ENCODE peak calls at places on chromosomes 2 and 18, in five cellular contexts. S is IMR-90, E is H1, Q is neuronal stem cell, V is mesenchymal stem cell. X is an unnamed sample.

GRCh38 chr2:176854062-176854461 is 358.5 kb upstream of the HNRNPA3 start:
- DNase-seq in E (no peak), V (no peak), Q (no peak), S (no peak), X (no peak)

GRCh38 chr2:28661589-28662001 is 90.0 kb upstream of the PPP1CB start:
- DNase-seq in E (no peak), V (peak), S (peak), Q (no peak), X (no peak)

GRCh38 chr2:10934979-10935350 is 23.2 kb downstream of the KCNF1 start:
- DNase-seq in E (no peak), Q (no peak), S (no peak), V (no peak), X (no peak)

GRCh38 chr18:71249791-71250190 is 960.9 kb downstream of the SOCS6 start:
- DNase-seq in S (no peak), V (no peak), Q (no peak), E (no peak), X (no peak)

GRCh38 chr2:112182581-112183034 is 44.4 kb downstream of the FBLN7 start:
- DNase-seq in E (no peak), Q (no peak), V (no peak), S (no peak), X (no peak)

GRCh38 chr2:70426341-70426740 is 124.5 kb upstream of the FAM136A start:
- DNase-seq in V (no peak), E (no peak), S (no peak), Q (no peak), X (no peak)

GRCh38 chr18:79604205-79604912 is 75.2 kb upstream of the CTDP1 start:
- DNase-seq in E (no peak), Q (no peak), S (no peak), V (no peak), X (no peak)

GRCh38 chr2:188909036-188909435 is 65.1 kb upstream of the COL3A1 start:
- DNase-seq in Q (no peak), V (peak), E (no peak), S (peak), X (no peak)

GRCh38 chr2:235879116-235879515 is 289.1 kb downstream of the GBX2 start:
- DNase-seq in S (no peak), E (no peak), Q (no peak), V (no peak), X (no peak)

DNA sequence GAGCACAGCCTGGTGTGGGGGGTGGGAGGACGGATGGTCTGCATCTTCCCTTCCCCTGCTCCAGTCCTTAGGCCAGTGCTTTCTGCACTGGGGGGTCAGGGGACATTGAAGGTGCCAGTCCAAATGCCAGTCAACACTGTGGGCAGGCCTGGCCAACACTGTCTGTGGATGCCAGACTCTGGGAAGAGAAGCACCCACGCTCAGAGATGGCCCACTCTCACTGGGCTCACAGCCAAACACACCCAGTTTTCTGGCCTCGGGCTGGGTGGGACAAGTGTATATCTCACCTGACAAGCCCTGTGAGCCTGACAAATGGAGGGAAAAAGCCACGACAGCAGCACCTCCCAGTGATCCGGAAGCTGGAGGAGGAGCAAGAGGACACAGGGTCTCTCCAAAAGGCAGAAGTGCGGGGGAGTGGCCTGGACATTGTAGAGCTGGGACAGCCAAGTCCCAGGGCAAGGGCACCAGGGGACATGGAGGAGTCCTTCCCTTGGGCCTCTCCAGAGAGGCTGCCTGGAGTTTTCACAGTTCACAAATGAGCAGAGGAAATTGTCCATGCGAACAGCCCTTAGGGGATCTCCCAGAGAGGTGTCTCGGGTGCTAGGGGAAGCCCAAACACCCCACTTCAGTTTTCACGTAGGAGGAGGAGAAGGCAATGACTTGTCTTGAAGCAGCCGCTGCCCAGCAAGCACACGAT is 79.3 kb downstream of the SDC1 start:
- DNase-seq in Q (no peak), V (no peak), S (no peak), E (no peak), X (no peak)
- H4K91ac ChIP-seq in Q (no peak), V (no peak), S (no peak), E (no peak), X (no peak)

GRCh38 chr2:172248381-172249173 is 145.9 kb upstream of the DLX2 start:
- DNase-seq in V (no peak), E (no peak), S (peak), Q (no peak), X (no peak)
- H4K8ac ChIP-seq in V (no peak), E (no peak), S (peak), Q (no peak), X (no peak)

GRCh38 chr2:241359481-241360045 is 3.5 kb downstream of the FARP2 start:
- DNase-seq in V (no peak), E (no peak), Q (no peak), S (no peak), X (no peak)

GRCh38 chr2:241355983-241356870 is at the start of gene FARP2:
- DNase-seq in E (peak), V (peak), Q (peak), S (peak), X (peak)

GRCh38 chr2:241356871-241357260 is 781 bp downstream of the FARP2 start:
- DNase-seq in V (peak), S (no peak), Q (no peak), E (no peak), X (no peak)

GRCh38 chr2:241358470-241358869 is 2.4 kb downstream of the FARP2 start:
- DNase-seq in V (no peak), S (no peak), E (no peak), Q (no peak), X (no peak)

GRCh38 chr2:241357531-241357930 is 1.4 kb downstream of the FARP2 start:
- DNase-seq in V (no peak), E (no peak), S (no peak), Q (no peak), X (no peak)
- H3K27ac ChIP-seq in V (no peak), E (no peak), S (no peak), Q (no peak), X (no peak)

DNA sequence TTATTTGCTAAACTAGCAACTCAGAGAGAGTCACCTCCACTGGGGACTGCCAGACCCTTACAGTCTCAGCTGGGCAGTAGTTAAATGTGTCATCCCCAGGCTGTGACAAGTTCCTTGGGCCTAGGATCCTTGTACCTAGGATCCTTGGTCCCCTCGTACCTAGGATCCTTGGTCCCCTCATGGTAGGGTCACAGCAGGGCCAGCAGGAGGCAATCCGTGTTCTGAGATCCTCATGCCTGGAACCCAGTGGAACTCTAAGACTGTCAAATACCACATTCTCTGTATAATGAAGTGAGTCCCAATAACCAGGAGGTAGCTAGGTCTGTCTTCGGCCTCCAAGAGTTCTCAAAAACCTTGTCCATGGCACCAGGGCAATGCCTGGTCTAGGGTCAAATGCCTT is 60.8 kb downstream of the LYPD6B start:
- DNase-seq in V (no peak), Q (no peak), E (no peak), S (no peak), X (no peak)
- H4K91ac ChIP-seq in V (peak), Q (no peak), E (no peak), S (no peak), X (no peak)

GRCh38 chr18:54224379-54225014 is at the start of gene MBD2:
- DNase-seq in E (peak), S (peak), V (peak), Q (peak), X (peak)
- H4K8ac ChIP-seq in E (peak), S (peak), V (peak), Q (no peak), X (no peak)

DNA sequence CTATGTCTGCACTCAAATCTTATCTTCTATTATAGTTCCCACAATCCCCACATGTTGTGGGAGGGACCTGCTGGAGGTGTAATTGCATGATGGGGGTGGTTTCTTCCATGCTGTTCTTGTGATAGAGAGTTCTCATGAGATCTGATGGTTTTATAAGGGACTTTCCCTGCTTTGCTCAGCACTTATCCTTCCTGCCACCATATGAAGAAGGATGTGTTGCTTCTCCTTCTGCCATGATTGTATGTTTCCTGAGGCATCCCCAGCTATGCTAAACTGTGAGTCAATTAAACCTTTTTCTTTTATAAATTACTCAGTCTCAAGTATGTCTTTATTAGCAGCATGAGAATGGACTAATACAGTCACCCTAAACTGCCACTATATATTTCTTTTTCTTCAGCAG is 79.1 kb downstream of the SH3YL1 start:
- DNase-seq in E (no peak), Q (no peak), V (no peak), S (no peak), X (no peak)
- H3K27ac ChIP-seq in E (no peak), Q (no peak), V (no peak), S (no peak), X (no peak)

GRCh38 chr2:215904101-215904500 is 109.2 kb downstream of the MREG start:
- DNase-seq in S (peak), E (no peak), Q (no peak), V (peak), X (no peak)
- H4K91ac ChIP-seq in S (no peak), E (no peak), Q (no peak), V (no peak), X (no peak)

DNA sequence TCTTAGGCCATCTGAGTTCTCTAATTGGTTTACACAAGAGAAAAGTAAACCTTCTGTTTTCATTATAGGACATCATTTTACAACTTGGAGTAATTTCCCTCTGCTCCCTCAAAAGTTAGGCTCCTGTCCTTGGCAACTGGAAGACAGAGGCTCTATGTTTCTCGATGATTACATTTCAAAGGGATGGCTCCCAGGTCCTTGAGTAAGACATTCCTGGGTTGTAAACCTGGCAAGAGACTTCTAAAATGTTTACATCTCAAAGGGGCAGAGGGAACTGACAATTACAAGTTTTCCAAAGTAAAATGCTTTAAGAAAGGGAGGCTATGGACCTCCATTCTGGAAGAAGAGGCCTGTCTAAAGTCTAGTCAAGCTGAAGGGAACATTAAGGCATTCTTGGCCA is 268.3 kb upstream of the REG3G start:
- DNase-seq in Q (no peak), E (no peak), S (no peak), V (no peak), X (no peak)
- H4K8ac ChIP-seq in Q (no peak), E (no peak), S (no peak), V (no peak), X (no peak)

GRCh38 chr2:127456960-127457359 is 38.7 kb downstream of the PROC start:
- DNase-seq in S (no peak), V (no peak), Q (no peak), E (no peak), X (no peak)

GRCh38 chr2:127453013-127453391 is 34.8 kb downstream of the PROC start:
- DNase-seq in E (no peak), S (no peak), Q (no peak), V (no peak), X (no peak)

GRCh38 chr2:127455566-127456493 is 37.6 kb downstream of the PROC start:
- DNase-seq in V (no peak), S (no peak), Q (no peak), E (no peak), X (peak)

GRCh38 chr2:127453392-127454171 is 35.4 kb downstream of the PROC start:
- DNase-seq in V (peak), E (peak), Q (no peak), S (no peak), X (peak)

GRCh38 chr2:127454595-127455565 is 36.7 kb downstream of the PROC start:
- DNase-seq in S (no peak), Q (no peak), V (peak), E (no peak), X (no peak)
- H3K27ac ChIP-seq in S (no peak), Q (no peak), V (no peak), E (no peak), X (no peak)

X was measured in H9.